ENCODE peak calls at places on chromosomes 3 and 15, in seven cellular contexts. T is HFF-Myc; E is sigmoid colon; L is CD8-positive, alpha-beta T cell; Q is AG10803; F is AG04449; K is A549. X is an unnamed sample.

GRCh38 chr3:33887478-33887877 is 89.0 kb downstream of the PDCD6IP start:
- DNase-seq in F (no peak), E (no peak), Q (no peak), K (no peak), T (no peak), L (no peak), X (no peak)

GRCh38 chr3:182212479-182213076 is 500.9 kb downstream of the SOX2 start:
- DNase-seq in K (peak; percentile 57), F (peak; percentile 4), L (no peak), Q (peak; percentile 6), T (peak; percentile 27), E (no peak), X (peak; percentile 21)

GRCh38 chr3:127052121-127052561 is 69.2 kb downstream of the PLXNA1 start:
- DNase-seq in Q (peak; percentile 19), F (no peak), K (no peak), E (peak; percentile 76), L (no peak), T (no peak), X (no peak)

GRCh38 chr3:70090322-70090913 is 90.9 kb downstream of the SAMMSON start:
- DNase-seq in F (no peak), K (peak; percentile 31), E (no peak), L (no peak), Q (peak; percentile 14), T (no peak), X (peak; percentile 59)

GRCh38 chr15:83457149-83457548 is 10.0 kb downstream of the SH3GL3 start:
- DNase-seq in L (no peak), F (no peak), K (no peak), E (no peak), T (no peak), Q (no peak), X (no peak)

GRCh38 chr15:90915216-90915807 is 12.2 kb downstream of the MAN2A2 start:
- DNase-seq in E (no peak), K (no peak), Q (no peak), F (no peak), T (no peak), L (no peak), X (no peak)

GRCh38 chr3:33557279-33557678 is 117.1 kb upstream of the UBP1 start:
- DNase-seq in Q (no peak), T (no peak), F (no peak), K (no peak), L (no peak), E (no peak), X (no peak)

GRCh38 chr3:154540950-154541604 is 111.1 kb upstream of the GPR149 start:
- DNase-seq in L (no peak), F (no peak), Q (no peak), K (no peak), T (no peak), E (no peak), X (no peak)

GRCh38 chr15:99014803-99015676 is 7.4 kb upstream of the PGPEP1L start:
- DNase-seq in K (peak; percentile 61), F (no peak), Q (peak; percentile 30), T (no peak), L (peak; percentile 5), E (peak; percentile 80), X (peak; percentile 65)

GRCh38 chr3:143000525-143000924 is 845 bp upstream of the U2SURP start:
- DNase-seq in F (no peak), Q (peak; percentile 51), L (no peak), E (no peak), T (no peak), K (no peak), X (peak; percentile 58)

GRCh38 chr15:36579792-36580431 is 486 bp downstream of the CDIN1 start:
- DNase-seq in E (peak; percentile 70), K (no peak), Q (peak; percentile 15), F (no peak), L (no peak), T (no peak), X (peak; percentile 28)

GRCh38 chr3:100216713-100217112 is 44.1 kb upstream of the TBC1D23 start:
- DNase-seq in E (no peak), T (no peak), K (no peak), F (no peak), L (no peak), Q (peak; percentile 18), X (no peak)

GRCh38 chr3:197540961-197541377 is 14.8 kb downstream of the BDH1 start:
- DNase-seq in F (no peak), L (no peak), T (no peak), Q (no peak), E (no peak), K (no peak), X (no peak)

GRCh38 chr3:186938716-186939115 is 8.4 kb downstream of the ST6GAL1 start:
- DNase-seq in T (no peak), K (no peak), L (no peak), Q (no peak), F (no peak), E (no peak), X (peak; percentile 83)

GRCh38 chr3:138433892-138434275 is 532 bp upstream of the ESYT3 start:
- DNase-seq in E (no peak), Q (no peak), F (no peak), T (no peak), L (no peak), K (no peak), X (no peak)

GRCh38 chr3:46578973-46579755 is 13.1 kb upstream of the LRRC2 start:
- DNase-seq in Q (no peak), L (no peak), F (no peak), T (no peak), K (no peak), E (no peak), X (peak; percentile 9)

GRCh38 chr3:197753263-197753662 is 3.6 kb downstream of the FYTTD1 start:
- DNase-seq in Q (no peak), F (no peak), K (no peak), E (no peak), L (no peak), T (no peak), X (peak; percentile 29)

GRCh38 chr3:157128771-157129671 is 30.9 kb downstream of the CCNL1 start:
- DNase-seq in L (peak; percentile 31), T (no peak), K (peak; percentile 24), Q (peak; percentile 62), E (no peak), F (no peak), X (peak; percentile 61)

GRCh38 chr3:186901135-186901734 is 29.1 kb upstream of the ST6GAL1 start:
- DNase-seq in E (no peak), F (no peak), Q (peak; percentile 17), T (no peak), L (no peak), K (no peak), X (peak; percentile 72)

GRCh38 chr15:45660231-45660979 is 25.6 kb downstream of the SQOR start:
- DNase-seq in E (peak; percentile 72), L (no peak), Q (peak; percentile 50), T (no peak), F (no peak), K (no peak), X (no peak)

GRCh38 chr15:91238664-91239428 is 138.8 kb downstream of the SV2B start:
- DNase-seq in E (no peak), T (no peak), Q (no peak), F (no peak), K (no peak), L (no peak), X (no peak)

GRCh38 chr3:71702131-71703024 is 22.8 kb downstream of the EIF4E3 start:
- DNase-seq in Q (no peak), E (no peak), K (no peak), L (peak; percentile 22), F (no peak), T (no peak), X (peak; percentile 54)

GRCh38 chr15:90642464-90643300 is 74.5 kb upstream of the BLM start:
- DNase-seq in E (no peak), L (no peak), F (no peak), K (no peak), Q (no peak), T (no peak), X (no peak)

GRCh38 chr3:107795514-107796094 is 272.8 kb downstream of the BBX start:
- DNase-seq in K (no peak), T (no peak), L (no peak), Q (no peak), E (no peak), F (no peak), X (no peak)
- TF ChIP-seq CTCF in K (no peak), T (no peak), L (no peak), Q (no peak), E (no peak), F (no peak), X (no peak)

GRCh38 chr3:184236033-184236410 is 6.6 kb downstream of the VWA5B2 start:
- DNase-seq in K (no peak), L (no peak), Q (no peak), E (no peak), T (no peak), F (no peak), X (no peak)

GRCh38 chr3:184234224-184234623 is 4.8 kb downstream of the VWA5B2 start:
- DNase-seq in E (no peak), K (peak; percentile 67), F (peak; percentile 9), L (no peak), Q (peak; percentile 68), T (no peak), X (peak; percentile 90)

GRCh38 chr3:184234671-184235380 is 5.4 kb downstream of the VWA5B2 start:
- DNase-seq in Q (no peak), K (no peak), F (no peak), E (no peak), L (no peak), T (no peak), X (no peak)

GRCh38 chr3:184236636-184237035 is 7.3 kb downstream of the VWA5B2 start:
- DNase-seq in E (no peak), Q (no peak), T (no peak), K (no peak), F (no peak), L (no peak), X (no peak)

GRCh38 chr3:184235381-184236032 is 6.1 kb downstream of the VWA5B2 start:
- DNase-seq in T (no peak), Q (no peak), L (no peak), F (no peak), E (no peak), K (no peak), X (no peak)
- H3K4me3 ChIP-seq in T (no peak overlapping the region), Q (no peak overlapping the region), L (no peak overlapping the region), F (no peak overlapping the region), E (no peak overlapping the region), K (no peak overlapping the region), X (no peak overlapping the region)

DNA sequence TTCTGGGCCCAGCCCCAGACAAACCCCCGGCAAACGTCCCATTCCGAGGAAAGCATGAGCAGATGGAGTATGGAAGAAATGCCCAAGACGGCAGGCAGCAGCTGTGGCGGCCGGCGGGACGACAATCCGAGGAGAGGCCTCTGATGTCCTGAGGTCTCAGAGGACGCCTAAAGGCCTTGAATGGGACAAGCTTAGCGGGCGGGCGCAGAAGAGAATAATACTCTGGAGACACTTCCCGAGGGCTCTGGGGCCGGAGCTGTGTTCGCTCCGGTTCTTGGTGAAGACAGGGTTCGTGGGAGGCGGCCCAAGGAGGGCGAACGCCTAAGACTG is 454 bp upstream of the OGG1 start:
- DNase-seq in E (peak; percentile 76), F (no peak), T (no peak), L (no peak), K (peak; percentile 26), Q (no peak), X (no peak)
- TF ChIP-seq CTCF in E (no peak), F (no peak), T (no peak), L (no peak), K (no peak), Q (no peak), X (no peak)

DNA sequence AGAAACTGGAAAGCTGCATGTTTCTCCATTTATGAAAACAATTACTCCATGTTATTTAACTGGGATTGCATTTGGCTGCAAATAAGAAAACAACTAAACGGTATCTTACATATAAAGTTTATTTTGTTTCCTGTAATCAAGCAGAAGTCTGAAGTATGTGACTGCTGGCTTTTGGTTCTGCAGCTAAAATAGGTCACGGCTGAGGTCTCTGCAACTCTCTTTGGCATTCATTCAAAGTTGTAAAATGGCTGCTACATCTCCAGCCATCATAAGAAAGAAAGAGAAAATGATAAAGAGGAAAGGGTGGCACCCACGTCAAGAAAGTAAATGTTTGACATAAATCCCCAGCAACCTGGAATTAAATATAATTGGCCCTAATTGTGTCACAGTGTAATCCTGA is 406.1 kb downstream of the TBC1D5 start:
- DNase-seq in Q (peak; percentile 18), F (no peak), K (no peak), T (no peak), L (no peak), E (no peak), X (peak; percentile 68)
- H3K4me3 ChIP-seq in Q (no peak overlapping the region), F (no peak overlapping the region), K (no peak overlapping the region), T (no peak overlapping the region), L (no peak overlapping the region), E (no peak overlapping the region), X (no peak overlapping the region)